ENCODE peak calls at places on chromosomes 11 and 22, in eight cellular contexts. K is left ventricle myocardium inferior; L is CD4-positive, alpha-beta T cell; D is suprapubic skin; O is AG10803; Q is mesothelial cell of epicardium; P is bronchial epithelial cell; T is HFF-Myc. W is an unnamed sample.

GRCh38 chr22:43213066-43213465 is 26.1 kb upstream of the TTLL12 start:
- DNase-seq in K (no peak), L (no peak), D (no peak), O (no peak), Q (no peak), P (no peak), T (no peak), W (no peak)

GRCh38 chr11:27216268-27217149 is 146.5 kb downstream of the CCDC34 start:
- DNase-seq in K (peak), L (no peak), D (no peak), O (peak), Q (no peak), P (no peak), T (peak), W (no peak)

GRCh38 chr11:77107950-77108349 is 5.3 kb downstream of the OMP start:
- DNase-seq in K (no peak), L (no peak), D (no peak), O (peak), Q (no peak), P (peak), T (peak), W (peak)

GRCh38 chr11:115623021-115623451 is 118.8 kb upstream of the CADM1 start:
- DNase-seq in K (peak), L (no peak), D (peak), O (peak), Q (no peak), P (peak), T (peak), W (peak)

GRCh38 chr22:47457021-47457420 is 694.6 kb downstream of the TBC1D22A start:
- DNase-seq in K (no peak), L (no peak), D (no peak), O (no peak), Q (no peak), P (no peak), T (no peak), W (no peak)

GRCh38 chr22:35440129-35440528 is 40.2 kb downstream of the MCM5 start:
- DNase-seq in K (peak), L (no peak), D (no peak), O (no peak), Q (no peak), P (no peak), T (no peak), W (no peak)

GRCh38 chr22:46044718-46045458 is 67.9 kb upstream of the WNT7B start:
- DNase-seq in K (peak), L (peak), D (peak), O (no peak), Q (no peak), P (no peak), T (no peak), W (no peak)

GRCh38 chr11:65498042-65498726 is 661 bp upstream of the MALAT1 start:
- DNase-seq in K (no peak), L (peak), D (peak), O (peak), Q (no peak), P (peak), T (peak), W (peak)

GRCh38 chr11:34189191-34189590 is 83.8 kb downstream of the NAT10 start:
- DNase-seq in K (no peak), L (no peak), D (no peak), O (no peak), Q (no peak), P (no peak), T (no peak), W (no peak)

GRCh38 chr22:35921777-35922176 is 106.8 kb downstream of the RBFOX2 start:
- DNase-seq in K (no peak), L (peak), D (peak), O (peak), Q (no peak), P (peak), T (peak), W (peak)

GRCh38 chr22:39219071-39220050 is 25.4 kb downstream of the PDGFB start:
- DNase-seq in K (no peak), L (no peak), D (peak), O (no peak), Q (peak), P (no peak), T (no peak), W (no peak)

GRCh38 chr11:92797874-92798273 is 171.6 kb upstream of the MTNR1B start:
- DNase-seq in K (no peak), L (no peak), D (no peak), O (no peak), Q (no peak), P (no peak), T (no peak), W (no peak)

GRCh38 chr11:34644669-34645406 is 23.9 kb downstream of the EHF start:
- DNase-seq in K (no peak), L (no peak), D (no peak), O (peak), Q (no peak), P (peak), T (no peak), W (peak)

GRCh38 chr11:133982151-133982550 is 25.4 kb upstream of the IGSF9B start:
- DNase-seq in K (no peak), L (no peak), D (no peak), O (no peak), Q (no peak), P (no peak), T (no peak), W (no peak)

GRCh38 chr11:45176996-45177395 is 30.6 kb downstream of the PRDM11 start:
- DNase-seq in K (no peak), L (no peak), D (no peak), O (no peak), Q (no peak), P (no peak), T (no peak), W (peak)

GRCh38 chr11:93504110-93505095 is 38.8 kb downstream of the SMCO4 start:
- DNase-seq in K (no peak), L (no peak), D (no peak), O (no peak), Q (no peak), P (no peak), T (no peak), W (no peak)

GRCh38 chr11:121721961-121722360 is 269.2 kb upstream of the SORL1-AS1 start:
- DNase-seq in K (no peak), L (no peak), D (no peak), O (no peak), Q (no peak), P (no peak), T (no peak), W (no peak)

GRCh38 chr22:30557243-30557642 is 10.7 kb upstream of the SEC14L6 start:
- DNase-seq in K (no peak), L (no peak), D (no peak), O (no peak), Q (no peak), P (no peak), T (no peak), W (no peak)

DNA sequence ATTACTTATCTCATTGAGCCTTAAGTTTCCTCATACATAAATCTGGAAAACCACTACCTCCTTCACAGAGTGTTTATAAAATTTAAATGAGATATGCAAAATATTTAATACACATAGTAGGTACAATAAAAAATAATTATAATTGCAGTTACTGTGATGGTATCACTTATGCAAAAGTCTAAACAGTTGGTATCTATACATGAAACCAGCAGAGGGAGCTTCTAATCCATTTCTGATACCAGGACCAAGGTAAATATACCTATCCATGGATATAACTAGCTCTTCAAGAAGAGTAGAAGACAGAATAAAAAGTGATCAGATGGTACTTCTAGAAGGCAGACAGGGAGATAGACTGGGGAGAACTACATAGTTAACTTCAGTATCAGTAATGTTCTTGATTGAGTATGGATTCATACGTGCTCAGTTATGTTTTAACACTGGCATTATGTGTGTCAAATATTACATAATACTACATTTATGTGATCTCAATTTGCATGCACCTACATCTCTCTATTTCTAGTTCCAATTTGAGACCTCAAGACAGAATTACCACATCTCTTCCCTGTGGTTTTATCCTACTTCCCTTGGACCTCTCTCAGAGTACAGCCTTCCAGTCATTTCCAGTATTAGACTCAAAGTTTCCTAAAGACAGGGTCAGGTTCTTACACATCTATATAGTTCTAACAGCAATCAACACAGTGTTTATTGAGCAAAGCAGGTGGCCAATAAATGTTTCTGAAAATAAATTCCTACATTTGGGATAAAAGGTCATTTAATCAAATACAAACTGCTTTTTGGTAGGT is 13.7 kb upstream of the TSG101 start:
- DNase-seq in K (no peak), L (no peak), D (no peak), O (no peak), Q (no peak), P (peak), T (no peak), W (peak)
- TF ChIP-seq CTCF in K (peak), L (peak), D (peak), O (peak), Q (no peak), P (peak), T (no peak), W (peak)

DNA sequence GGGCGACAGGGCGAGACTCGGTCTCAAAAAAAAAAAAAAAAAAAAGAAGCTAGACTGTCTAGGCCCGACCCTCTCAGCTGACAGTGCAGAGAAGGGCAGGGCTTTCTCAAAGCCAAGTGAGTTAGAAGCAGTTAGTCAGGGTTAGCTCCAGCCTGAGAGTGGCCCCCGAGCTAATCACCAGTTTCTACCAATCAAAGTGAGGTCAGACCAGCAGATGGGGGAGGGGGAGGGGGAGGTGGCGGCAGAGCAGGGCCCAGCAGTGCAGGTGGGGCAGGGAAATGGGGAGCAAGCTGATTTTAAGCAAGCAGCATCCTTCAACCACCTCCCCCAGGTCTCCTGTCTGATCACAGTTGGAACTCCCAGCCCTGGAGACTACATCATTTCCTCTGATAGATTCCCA is 55.3 kb upstream of the PRR5 start:
- DNase-seq in K (no peak), L (no peak), D (no peak), O (no peak), Q (no peak), P (no peak), T (no peak), W (no peak)
- TF ChIP-seq CTCF in K (no peak), L (no peak), D (no peak), O (no peak), Q (no peak), P (no peak), T (no peak), W (no peak)

GRCh38 chr11:129992161-129992944 is 10.3 kb downstream of the PRDM10 start:
- DNase-seq in K (no peak), L (peak), D (no peak), O (peak), Q (no peak), P (peak), T (peak), W (peak)
- TF ChIP-seq CTCF in K (peak), L (peak), D (peak), O (no peak), Q (no peak), P (peak), T (peak), W (peak)

DNA sequence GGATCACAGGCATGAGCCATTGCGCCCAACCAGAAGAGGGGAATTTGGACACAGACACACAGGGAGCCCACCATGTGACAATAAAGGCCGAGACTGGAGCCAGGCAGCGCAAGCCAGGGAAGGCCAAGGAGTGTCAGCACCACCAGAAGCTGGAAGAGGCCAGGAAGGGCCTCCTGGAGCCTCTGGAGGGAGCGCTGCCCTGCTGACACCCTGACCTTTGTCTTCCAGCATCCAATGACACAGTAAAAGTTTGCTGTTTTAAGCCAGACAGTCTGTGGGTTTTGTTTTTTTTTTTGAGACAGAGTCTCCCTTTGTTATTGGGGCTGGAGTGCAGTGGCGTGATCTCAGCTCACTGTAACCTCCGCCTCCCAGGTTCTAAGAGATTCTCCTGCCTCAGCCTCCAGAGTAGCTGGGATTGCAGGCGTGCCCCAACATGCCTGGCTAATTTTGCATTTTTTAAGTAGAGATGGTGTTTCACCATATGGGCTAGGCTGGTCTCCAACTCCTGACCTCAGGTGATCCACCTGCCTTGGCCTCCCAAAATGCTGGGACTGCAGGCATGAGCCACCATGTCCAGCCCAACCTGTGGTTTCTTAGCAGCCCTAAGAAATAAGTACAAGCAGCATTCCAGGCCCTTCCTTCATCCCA is 215.8 kb downstream of the CTTN start:
- DNase-seq in K (no peak), L (no peak), D (no peak), O (no peak), Q (no peak), P (no peak), T (no peak), W (no peak)
- TF ChIP-seq CTCF in K (no peak), L (no peak), D (no peak), O (no peak), Q (no peak), P (no peak), T (no peak), W (no peak)

GRCh38 chr11:113251281-113251680 is 63.1 kb upstream of the TTC12 start:
- DNase-seq in K (no peak), L (no peak), D (no peak), O (no peak), Q (no peak), P (no peak), T (no peak), W (no peak)

GRCh38 chr11:113248702-113249490 is 65.5 kb upstream of the TTC12 start:
- DNase-seq in K (no peak), L (no peak), D (no peak), O (no peak), Q (no peak), P (no peak), T (no peak), W (no peak)

GRCh38 chr11:113249786-113250185 is 64.6 kb upstream of the TTC12 start:
- DNase-seq in K (no peak), L (no peak), D (no peak), O (no peak), Q (no peak), P (no peak), T (no peak), W (no peak)

GRCh38 chr11:113247231-113247630 is 67.2 kb upstream of the TTC12 start:
- DNase-seq in K (no peak), L (no peak), D (no peak), O (no peak), Q (no peak), P (no peak), T (no peak), W (no peak)

DNA sequence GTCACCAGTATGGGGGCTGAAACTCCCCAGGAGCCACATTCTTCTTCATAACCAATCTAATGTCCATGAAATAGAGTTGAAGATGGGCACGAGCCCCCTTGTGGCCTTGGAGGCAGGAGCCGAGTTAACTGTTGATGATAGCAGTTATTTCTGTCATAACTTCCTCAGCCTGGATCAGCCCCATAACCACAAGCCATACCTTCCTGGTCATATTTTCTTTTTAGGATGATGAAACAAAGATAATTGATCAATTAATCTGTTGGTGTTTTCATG is 65.0 kb upstream of the TTC12 start:
- DNase-seq in K (no peak), L (no peak), D (no peak), O (peak), Q (no peak), P (no peak), T (no peak), W (peak)
- TF ChIP-seq CTCF in K (peak), L (no peak), D (peak), O (peak), Q (peak), P (no peak), T (peak), W (no peak)

GRCh38 chr22:49600891-49601431 is 226.7 kb downstream of the BRD1 start:
- DNase-seq in K (no peak), L (no peak), D (no peak), O (no peak), Q (no peak), P (no peak), T (no peak), W (no peak)

GRCh38 chr22:49601614-49602321 is 225.9 kb downstream of the BRD1 start:
- DNase-seq in K (no peak), L (no peak), D (no peak), O (no peak), Q (no peak), P (no peak), T (no peak), W (no peak)

GRCh38 chr22:49604732-49605302 is 222.9 kb downstream of the BRD1 start:
- DNase-seq in K (no peak), L (no peak), D (no peak), O (no peak), Q (no peak), P (no peak), T (no peak), W (no peak)

GRCh38 chr22:49602481-49602880 is 225.2 kb downstream of the BRD1 start:
- DNase-seq in K (no peak), L (no peak), D (no peak), O (no peak), Q (no peak), P (no peak), T (no peak), W (no peak)

GRCh38 chr22:49603016-49603415 is 224.7 kb downstream of the BRD1 start:
- DNase-seq in K (no peak), L (no peak), D (no peak), O (no peak), Q (no peak), P (no peak), T (no peak), W (no peak)
- TF ChIP-seq CTCF in K (no peak), L (no peak), D (no peak), O (no peak), Q (no peak), P (no peak), T (no peak), W (no peak)

GRCh38 chr11:7098235-7098832 is 9.5 kb downstream of the RBMXL2 start:
- DNase-seq in K (no peak), L (no peak), D (no peak), O (peak), Q (no peak), P (peak), T (peak), W (peak)
- TF ChIP-seq CTCF in K (peak), L (peak), D (peak), O (peak), Q (peak), P (peak), T (peak), W (peak)

GRCh38 chr22:50577987-50578775 is at the start of gene CPT1B:
- DNase-seq in K (peak), L (no peak), D (peak), O (peak), Q (no peak), P (no peak), T (no peak), W (no peak)
- TF ChIP-seq CTCF in K (peak), L (no peak), D (no peak), O (peak), Q (no peak), P (no peak), T (no peak), W (no peak)

GRCh38 chr22:23565288-23565941 is 14.7 kb downstream of the IGLL1 start:
- DNase-seq in K (no peak), L (peak), D (peak), O (no peak), Q (no peak), P (no peak), T (no peak), W (no peak)
- TF ChIP-seq CTCF in K (peak), L (no peak), D (no peak), O (no peak), Q (no peak), P (peak), T (no peak), W (no peak)

W was measured in MCF 10A.